ENCODE peak calls at places on chromosome 6, in eight cellular contexts. V, H, K, N, M, E, P and U are unnamed samples.

GRCh38 chr6:112831022-112831421 is 483.9 kb downstream of the RFPL4B start:
- DNase-seq in N (no peak), E (no peak), P (no peak), M (no peak), K (no peak), V (peak), H (peak), U (no peak)

GRCh38 chr6:118319890-118320289 is 228.2 kb upstream of the PLN start:
- DNase-seq in V (no peak), K (no peak), N (no peak), M (no peak), P (no peak), E (no peak), H (no peak), U (no peak)

GRCh38 chr6:38387994-38388393 is 251.7 kb downstream of the BTBD9 start:
- DNase-seq in E (no peak), P (no peak), K (no peak), H (no peak), M (no peak), N (no peak), V (peak), U (peak)

GRCh38 chr6:27775796-27776184 is 136.4 kb downstream of the OR2B2 start:
- DNase-seq in E (no peak), K (no peak), V (no peak), M (no peak), N (no peak), P (no peak), H (peak), U (no peak)

GRCh38 chr6:52552278-52552643 is 24.6 kb downstream of the TRAM2 start:
- DNase-seq in P (no peak), K (no peak), E (peak), H (no peak), V (no peak), N (no peak), M (no peak), U (no peak)

GRCh38 chr6:163761491-163761890 is 347.0 kb downstream of the QKI start:
- DNase-seq in M (no peak), V (peak), P (no peak), E (no peak), H (no peak), K (no peak), N (no peak), U (no peak)

GRCh38 chr6:40308533-40309306 is 278.4 kb downstream of the LRFN2 start:
- DNase-seq in V (peak), P (peak), K (peak), M (peak), H (peak), N (peak), E (peak), U (peak)

GRCh38 chr6:134373966-134374365 is 56.1 kb upstream of the SGK1 start:
- DNase-seq in P (no peak), H (no peak), E (no peak), N (no peak), M (no peak), K (no peak), V (no peak), U (no peak)

GRCh38 chr6:133894795-133895401 is 6.0 kb downstream of the TCF21 start:
- DNase-seq in V (peak), M (no peak), N (no peak), E (no peak), P (no peak), H (no peak), K (no peak), U (no peak)

GRCh38 chr6:54776891-54777290 is 69.7 kb upstream of the FAM83B start:
- DNase-seq in E (no peak), M (no peak), V (no peak), N (no peak), H (no peak), K (no peak), P (no peak), U (no peak)

GRCh38 chr6:84568971-84569370 is 195.4 kb downstream of the TBX18 start:
- DNase-seq in P (no peak), V (peak), N (no peak), M (no peak), H (peak), K (no peak), E (no peak), U (peak)

GRCh38 chr6:4794140-4794707 is 18.0 kb downstream of the CDYL start:
- DNase-seq in M (no peak), E (no peak), N (no peak), K (no peak), V (no peak), H (no peak), P (peak), U (no peak)

GRCh38 chr6:29665942-29666825 is 9.3 kb downstream of the MOG start:
- DNase-seq in K (no peak), H (no peak), N (no peak), V (no peak), M (no peak), E (no peak), P (no peak), U (no peak)

GRCh38 chr6:61217714-61218113 is 1068.3 kb downstream of the KHDRBS2 start:
- DNase-seq in P (no peak), K (no peak), H (no peak), M (no peak), N (no peak), E (no peak), V (no peak), U (no peak)

GRCh38 chr6:142478117-142478516 is 176.3 kb downstream of the ADGRG6 start:
- DNase-seq in V (peak), K (no peak), P (no peak), N (no peak), M (no peak), E (no peak), H (peak), U (peak)

GRCh38 chr6:128570439-128571063 is 50.2 kb upstream of the PTPRK start:
- DNase-seq in H (peak), M (no peak), V (no peak), N (no peak), E (no peak), P (no peak), K (no peak), U (no peak)

GRCh38 chr6:113630738-113631535 is 226.2 kb upstream of the MARCKS start:
- DNase-seq in N (no peak), E (no peak), V (peak), K (no peak), H (peak), P (no peak), M (no peak), U (no peak)

GRCh38 chr6:140445474-140446004 is 1071.1 kb upstream of the CITED2 start:
- DNase-seq in H (peak), N (no peak), M (no peak), K (no peak), E (no peak), P (no peak), V (peak), U (peak)

GRCh38 chr6:62129127-62129526 is 156.9 kb downstream of the KHDRBS2 start:
- DNase-seq in K (no peak), H (no peak), M (no peak), E (no peak), N (no peak), P (no peak), V (no peak), U (no peak)

GRCh38 chr6:152341596-152341995 is 295.6 kb downstream of the SYNE1 start:
- DNase-seq in N (no peak), P (no peak), E (no peak), V (no peak), K (no peak), M (no peak), H (no peak), U (no peak)

DNA sequence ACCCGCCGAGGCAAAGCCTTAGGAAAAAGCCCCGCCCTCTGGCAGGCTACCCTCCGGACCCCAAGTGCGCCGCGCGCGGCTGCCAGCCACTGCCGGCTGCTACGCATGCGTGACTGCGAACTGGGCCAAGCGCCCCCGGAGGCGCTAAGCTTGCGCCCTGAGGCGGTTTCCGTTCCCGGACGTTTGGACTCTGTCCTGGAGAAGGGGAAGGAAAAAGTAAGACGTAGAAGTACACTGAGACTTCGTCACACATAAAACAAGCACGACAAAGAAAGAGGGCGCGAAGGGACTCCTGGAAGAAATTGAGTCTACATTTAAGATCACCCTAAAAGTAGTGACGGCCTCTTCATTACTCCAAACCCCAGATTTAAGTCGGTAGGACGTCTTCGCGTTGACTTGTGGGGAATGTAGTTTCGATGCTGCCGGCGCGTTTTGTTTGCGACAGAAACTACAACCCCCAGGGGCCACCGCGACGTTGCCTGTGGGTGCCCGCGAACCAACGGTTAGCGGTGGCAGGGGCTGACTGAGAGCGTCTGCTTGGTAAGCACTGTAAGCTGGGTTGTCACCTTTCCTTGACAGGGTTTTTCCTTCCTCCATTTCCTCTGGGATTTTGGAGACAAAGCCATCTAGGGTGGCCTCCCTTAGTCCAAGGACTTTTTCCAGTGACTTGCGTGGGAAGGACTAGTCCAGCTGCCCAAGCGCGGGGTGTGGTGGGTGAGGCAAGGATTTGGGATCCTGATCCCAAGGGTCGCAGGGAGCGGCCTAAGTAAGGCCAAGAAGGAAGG is at the start of gene CEP57L1:
- DNase-seq in N (peak), H (peak), E (peak), P (peak), K (peak), V (peak), M (peak), U (peak)
- H3K4me3 ChIP-seq in N (peak), H (peak), E (peak), P (peak), K (peak), V (peak), M (peak), U (peak)

GRCh38 chr6:56659721-56660373 is 17.2 kb upstream of the DST start:
- DNase-seq in M (no peak), V (no peak), P (no peak), N (no peak), K (no peak), H (no peak), E (no peak), U (no peak)
- H3K27ac ChIP-seq in M (peak), V (no peak), P (no peak), N (peak), K (no peak), H (no peak), E (no peak), U (no peak)

GRCh38 chr6:45462190-45463134 is 84.7 kb upstream of the SUPT3H start:
- DNase-seq in M (no peak), N (no peak), V (no peak), E (no peak), P (no peak), K (no peak), H (no peak), U (no peak)
- H3K4me3 ChIP-seq in M (no peak), N (no peak), V (no peak), E (no peak), P (no peak), K (no peak), H (no peak), U (no peak)

GRCh38 chr6:166619912-166620311 is 7.1 kb downstream of the RPS6KA2 start:
- DNase-seq in H (peak), N (peak), K (no peak), P (no peak), E (peak), V (peak), M (no peak), U (peak)

GRCh38 chr6:166620478-166621113 is 6.5 kb downstream of the RPS6KA2 start:
- DNase-seq in E (no peak), K (no peak), H (no peak), M (no peak), V (no peak), N (no peak), P (no peak), U (peak)

GRCh38 chr6:166618866-166619761 is 7.9 kb downstream of the RPS6KA2 start:
- DNase-seq in P (no peak), E (no peak), V (peak), K (no peak), H (no peak), M (no peak), N (no peak), U (no peak)

GRCh38 chr6:166623318-166623717 is 3.7 kb downstream of the RPS6KA2 start:
- DNase-seq in E (peak), N (no peak), P (no peak), H (peak), K (no peak), V (no peak), M (no peak), U (no peak)

GRCh38 chr6:166621114-166621540 is 5.9 kb downstream of the RPS6KA2 start:
- DNase-seq in V (no peak), M (no peak), P (no peak), E (no peak), H (no peak), N (no peak), K (no peak), U (no peak)
- H3K27ac ChIP-seq in V (peak), M (no peak), P (no peak), E (peak), H (no peak), N (peak), K (no peak), U (no peak)

GRCh38 chr6:144343736-144344428 is 58.7 kb downstream of the UTRN start:
- DNase-seq in K (no peak), V (no peak), M (no peak), E (no peak), N (no peak), P (no peak), H (no peak), U (peak)
- H3K4me3 ChIP-seq in K (no peak), V (no peak), M (no peak), E (no peak), N (peak), P (peak), H (no peak), U (peak)

DNA sequence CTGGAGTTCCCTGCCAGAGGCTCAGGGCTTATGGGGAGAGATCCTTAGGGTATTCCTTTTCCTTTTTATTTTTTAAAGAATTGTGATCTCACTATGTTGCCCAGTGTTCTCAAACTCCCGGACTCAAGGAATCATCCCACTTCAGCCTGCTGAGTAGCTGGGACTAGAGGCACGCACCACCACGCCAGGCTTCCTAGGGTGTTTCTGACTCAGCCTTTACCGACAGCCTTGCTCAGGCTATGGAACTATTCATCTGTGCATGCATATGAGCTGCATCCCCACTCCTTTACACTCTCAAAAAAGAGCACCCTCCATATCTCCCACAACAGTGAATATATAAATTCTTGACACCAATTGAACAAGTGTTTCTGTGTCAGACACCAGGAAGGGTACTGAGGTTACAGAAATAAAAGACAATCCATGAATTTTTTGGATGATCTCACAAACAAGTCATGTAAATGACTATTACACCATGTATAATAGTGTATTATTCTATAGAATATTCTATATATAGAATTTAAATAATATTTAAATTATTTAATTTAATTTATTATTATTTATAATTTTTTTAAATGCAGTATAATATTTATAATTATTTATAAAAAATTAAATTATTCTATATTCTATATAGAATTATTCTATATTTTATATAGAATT is 40.5 kb upstream of the UBR2 start:
- DNase-seq in V (peak), H (no peak), N (no peak), K (no peak), P (no peak), M (no peak), E (no peak), U (peak)
- H3K27ac ChIP-seq in V (no peak), H (no peak), N (no peak), K (no peak), P (no peak), M (no peak), E (no peak), U (no peak)